ENCODE peak calls at places on chromosomes 16 and 17, in six cellular contexts. L is GM23338, I is H1, T is dorsolateral prefrontal cortex, O is AG04449, Y is spleen. F is an unnamed sample.

GRCh38 chr17:50815400-50815799 is 20.0 kb upstream of the WFIKKN2 start:
- DNase-seq in T (no peak), L (no peak), I (no peak), Y (no peak), O (no peak), F (no peak)

GRCh38 chr16:87849419-87850008 is 19.8 kb downstream of the SLC7A5 start:
- DNase-seq in Y (no peak), L (no peak), I (no peak), T (no peak), O (no peak), F (no peak)

GRCh38 chr17:29070795-29071194 is 27.9 kb downstream of the PIPOX start:
- DNase-seq in I (no peak), O (no peak), Y (no peak), T (no peak), L (no peak), F (no peak)

GRCh38 chr16:59356709-59357108 is 622.6 kb upstream of the GOT2 start:
- DNase-seq in L (peak), I (no peak), T (no peak), Y (no peak), O (no peak), F (no peak)

GRCh38 chr17:51322390-51323029 is 62.2 kb downstream of the UTP18 start:
- DNase-seq in L (peak), I (no peak), Y (no peak), T (no peak), O (no peak), F (peak)

GRCh38 chr17:72034000-72034399 is 86.8 kb upstream of the SOX9 start:
- DNase-seq in I (no peak), T (no peak), O (no peak), Y (no peak), L (no peak), F (no peak)

GRCh38 chr17:49121696-49122292 is 10.8 kb upstream of the B4GALNT2 start:
- DNase-seq in O (no peak), I (no peak), Y (no peak), T (no peak), L (no peak), F (no peak)

GRCh38 chr17:73363788-73364522 is 52.2 kb upstream of the CDC42EP4 start:
- DNase-seq in Y (no peak), O (no peak), L (peak), I (peak), T (no peak), F (no peak)

GRCh38 chr16:30379165-30379783 is 3.1 kb downstream of the SEPTIN1 start:
- DNase-seq in T (no peak), L (no peak), O (no peak), Y (no peak), I (no peak), F (no peak)

GRCh38 chr17:2344528-2344927 is 7.2 kb downstream of the SGSM2 start:
- DNase-seq in T (no peak), L (no peak), I (no peak), O (no peak), Y (no peak), F (no peak)

GRCh38 chr17:71232801-71233559 is 887.8 kb upstream of the SOX9 start:
- DNase-seq in L (no peak), O (no peak), I (no peak), Y (no peak), T (no peak), F (no peak)

GRCh38 chr16:28609631-28610594 is at the start of gene SULT1A1:
- DNase-seq in Y (peak), I (no peak), O (no peak), T (no peak), L (peak), F (no peak)

GRCh38 chr16:85395913-85396878 is 216.9 kb upstream of the GSE1 start:
- DNase-seq in I (peak), L (no peak), Y (peak), O (no peak), T (no peak), F (no peak)

GRCh38 chr16:14667347-14668266 is 26.5 kb downstream of the PLA2G10 start:
- DNase-seq in T (no peak), Y (no peak), L (no peak), O (no peak), I (no peak), F (no peak)

GRCh38 chr16:89564476-89565255 is 4.2 kb downstream of the RPL13 start:
- DNase-seq in T (no peak), I (peak), L (peak), Y (no peak), O (no peak), F (no peak)
- TF ChIP-seq CTCF in T (no peak), I (no peak), L (no peak), Y (no peak), O (no peak), F (no peak)

GRCh38 chr17:17041571-17042380 is 481 bp upstream of the MPRIP start:
- DNase-seq in T (peak), Y (peak), O (peak), L (peak), I (peak), F (peak)
- H3K4me3 ChIP-seq in T (peak), Y (peak), O (peak), L (peak), I (peak), F (peak)

DNA sequence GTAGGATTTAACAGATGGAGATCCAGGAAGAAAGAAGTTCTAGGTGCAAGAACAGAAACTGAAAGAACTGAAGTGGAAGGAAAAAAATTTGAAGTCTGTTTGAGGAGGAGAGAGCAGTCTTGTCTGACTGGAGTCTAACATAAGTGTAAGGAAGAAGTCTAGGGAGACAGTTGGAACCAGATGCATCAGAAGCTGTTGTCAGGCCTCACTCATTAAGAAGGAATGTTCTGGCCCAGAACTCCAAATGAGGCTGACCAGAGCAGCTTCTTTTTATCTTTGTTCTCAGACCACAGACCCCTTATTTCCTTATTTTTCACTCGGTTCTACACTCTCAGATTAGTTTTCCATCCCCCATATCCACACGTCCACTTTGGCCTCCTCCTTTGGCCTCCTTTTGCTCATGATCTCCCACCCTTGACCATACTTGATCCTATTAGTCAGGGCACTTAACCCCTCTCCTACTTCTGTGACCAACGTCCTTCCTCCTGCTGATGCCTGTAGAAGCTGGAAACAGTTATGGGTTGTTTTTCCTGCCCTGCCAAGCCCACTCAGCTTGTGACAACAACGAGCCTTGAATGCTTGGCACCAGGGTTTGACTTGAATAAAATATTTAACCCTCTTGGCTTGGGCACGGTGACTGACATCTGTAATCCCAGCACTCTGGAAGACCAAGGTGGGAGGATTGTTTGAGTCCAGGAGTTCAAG is 7.0 kb upstream of the MYH2 start:
- DNase-seq in L (no peak), Y (no peak), O (no peak), I (no peak), T (no peak), F (no peak)
- TF ChIP-seq CTCF in L (no peak), Y (no peak), O (no peak), I (no peak), T (no peak), F (no peak)

GRCh38 chr17:56592487-56593072 is 919 bp upstream of the NOG start:
- DNase-seq in Y (peak), L (peak), O (no peak), I (peak), T (peak), F (no peak)

GRCh38 chr17:56594528-56595418 is 1.3 kb downstream of the NOG start:
- DNase-seq in O (no peak), L (peak), Y (peak), I (peak), T (no peak), F (no peak)

GRCh38 chr17:56595831-56596740 is 2.6 kb downstream of the NOG start:
- DNase-seq in Y (no peak), T (no peak), L (peak), I (peak), O (no peak), F (no peak)

GRCh38 chr17:56593741-56594527 is 435 bp downstream of the NOG start:
- DNase-seq in I (peak), L (peak), T (peak), O (no peak), Y (peak), F (peak)

DNA sequence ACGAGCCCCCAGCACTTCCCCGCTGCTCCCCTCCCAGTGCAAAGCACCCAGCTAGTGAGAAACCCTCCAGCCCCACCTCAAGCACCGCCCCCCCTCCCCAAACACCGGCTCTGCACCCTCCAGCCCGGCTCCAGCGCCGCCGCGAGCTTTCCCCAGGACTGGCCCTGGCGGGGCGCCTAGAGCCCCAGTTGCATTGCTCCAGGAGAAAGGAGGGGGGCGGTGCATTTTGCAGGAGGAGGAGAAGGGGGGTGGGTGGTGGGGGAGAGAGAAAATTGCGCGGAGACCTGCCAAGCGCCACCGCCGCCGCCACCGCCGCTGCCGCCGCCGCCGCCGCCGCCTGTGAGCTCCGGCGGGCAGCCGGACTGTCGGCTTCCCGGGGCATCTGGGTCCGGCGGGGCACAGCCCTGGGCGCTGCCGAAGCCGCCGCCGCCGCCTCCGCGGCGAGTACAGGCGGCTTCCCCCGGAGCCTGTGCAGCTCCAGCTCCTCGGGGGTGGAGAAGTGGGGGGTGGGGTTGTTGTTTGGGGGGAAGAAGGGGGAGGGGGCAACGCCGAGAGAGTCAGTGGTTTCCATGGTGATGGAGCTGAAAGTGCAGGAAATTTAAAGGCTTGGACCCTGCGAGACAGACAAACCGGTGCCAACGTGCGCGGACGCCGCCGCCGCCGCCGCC is at the start of gene NOG:
- DNase-seq in T (peak), L (peak), O (no peak), Y (peak), I (peak), F (no peak)
- H3K4me3 ChIP-seq in T (peak), L (peak), O (peak), Y (peak), I (peak), F (peak)

GRCh38 chr17:57349533-57350227 is 93.4 kb downstream of the MSI2 start:
- DNase-seq in L (no peak), O (no peak), I (no peak), T (no peak), Y (no peak), F (no peak)
- TF ChIP-seq CTCF in L (no peak), O (no peak), I (no peak), T (no peak), Y (no peak), F (no peak)

F was measured in AG09309.